ENCODE peak calls at places on chromosomes 16 and 17, in nine cellular contexts. One of them, this sample, is unnamed.

GRCh38 chr16:11016993-11017392 is 72.6 kb downstream of the CLEC16A start:
- DNase-seq in body of pancreas: peak
- DNase-seq in A549: peak
- DNase-seq in heart left ventricle: peak
- DNase-seq in right lobe of liver: no peak
- DNase-seq in prostate gland: peak
- DNase-seq in ovary: no peak
- DNase-seq in adrenal gland: peak
- DNase-seq in H1: no peak
- DNase-seq in this sample: no peak

GRCh38 chr17:79651266-79651665 is 40.4 kb upstream of the RBFOX3 start:
- DNase-seq in body of pancreas: no peak
- DNase-seq in A549: no peak
- DNase-seq in heart left ventricle: no peak
- DNase-seq in right lobe of liver: no peak
- DNase-seq in prostate gland: peak
- DNase-seq in ovary: no peak
- DNase-seq in adrenal gland: no peak
- DNase-seq in H1: peak
- DNase-seq in this sample: no peak

GRCh38 chr16:66487580-66488235 is 60.6 kb downstream of the BEAN1 start:
- DNase-seq in body of pancreas: peak
- DNase-seq in A549: no peak
- DNase-seq in heart left ventricle: no peak
- DNase-seq in right lobe of liver: peak
- DNase-seq in prostate gland: no peak
- DNase-seq in ovary: peak
- DNase-seq in adrenal gland: no peak
- DNase-seq in H1: no peak
- DNase-seq in this sample: peak

GRCh38 chr16:63982156-63982555 is 1139.7 kb downstream of the CDH11 start:
- DNase-seq in body of pancreas: no peak
- DNase-seq in A549: no peak
- DNase-seq in heart left ventricle: no peak
- DNase-seq in right lobe of liver: no peak
- DNase-seq in prostate gland: no peak
- DNase-seq in ovary: no peak
- DNase-seq in adrenal gland: no peak
- DNase-seq in H1: no peak
- DNase-seq in this sample: no peak

GRCh38 chr17:57080708-57081107 is 4.3 kb upstream of the AKAP1 start:
- DNase-seq in body of pancreas: no peak
- DNase-seq in A549: no peak
- DNase-seq in heart left ventricle: no peak
- DNase-seq in right lobe of liver: no peak
- DNase-seq in prostate gland: no peak
- DNase-seq in ovary: no peak
- DNase-seq in adrenal gland: no peak
- DNase-seq in H1: no peak
- DNase-seq in this sample: no peak

GRCh38 chr16:20903889-20904506 is 3.4 kb downstream of the LYRM1 start:
- DNase-seq in body of pancreas: no peak
- DNase-seq in A549: no peak
- DNase-seq in heart left ventricle: no peak
- DNase-seq in right lobe of liver: no peak
- DNase-seq in prostate gland: no peak
- DNase-seq in ovary: no peak
- DNase-seq in adrenal gland: no peak
- DNase-seq in H1: no peak
- DNase-seq in this sample: no peak

GRCh38 chr17:42585353-42585752 is 7.8 kb upstream of the PSMC3IP start:
- DNase-seq in body of pancreas: no peak
- DNase-seq in A549: no peak
- DNase-seq in heart left ventricle: no peak
- DNase-seq in right lobe of liver: no peak
- DNase-seq in prostate gland: no peak
- DNase-seq in ovary: no peak
- DNase-seq in adrenal gland: peak
- DNase-seq in H1: no peak
- DNase-seq in this sample: no peak

GRCh38 chr16:86609115-86609514 is 30.8 kb downstream of the FOXL1 start:
- DNase-seq in body of pancreas: no peak
- DNase-seq in A549: peak
- DNase-seq in heart left ventricle: no peak
- DNase-seq in right lobe of liver: no peak
- DNase-seq in prostate gland: no peak
- DNase-seq in ovary: no peak
- DNase-seq in adrenal gland: no peak
- DNase-seq in H1: no peak
- DNase-seq in this sample: no peak

GRCh38 chr17:79482719-79483118 is 128.1 kb downstream of the RBFOX3 start:
- DNase-seq in body of pancreas: no peak
- DNase-seq in A549: no peak
- DNase-seq in heart left ventricle: no peak
- DNase-seq in right lobe of liver: no peak
- DNase-seq in prostate gland: no peak
- DNase-seq in ovary: no peak
- DNase-seq in adrenal gland: no peak
- DNase-seq in H1: no peak
- DNase-seq in this sample: no peak

GRCh38 chr16:4172070-4172469 is 55.8 kb upstream of the ADCY9 start:
- DNase-seq in body of pancreas: no peak
- DNase-seq in A549: no peak
- DNase-seq in heart left ventricle: no peak
- DNase-seq in right lobe of liver: no peak
- DNase-seq in prostate gland: no peak
- DNase-seq in ovary: no peak
- DNase-seq in adrenal gland: no peak
- DNase-seq in H1: no peak
- DNase-seq in this sample: no peak

GRCh38 chr17:31488982-31489294 is 97.5 kb downstream of the RAB11FIP4 start:
- DNase-seq in body of pancreas: no peak
- DNase-seq in A549: no peak
- DNase-seq in heart left ventricle: no peak
- DNase-seq in right lobe of liver: no peak
- DNase-seq in prostate gland: no peak
- DNase-seq in ovary: no peak
- DNase-seq in adrenal gland: no peak
- DNase-seq in H1: no peak
- DNase-seq in this sample: no peak

GRCh38 chr17:31487648-31488263 is 96.3 kb downstream of the RAB11FIP4 start:
- DNase-seq in body of pancreas: peak
- DNase-seq in A549: peak
- DNase-seq in heart left ventricle: peak
- DNase-seq in right lobe of liver: peak
- DNase-seq in prostate gland: peak
- DNase-seq in ovary: peak
- DNase-seq in adrenal gland: peak
- DNase-seq in H1: peak
- DNase-seq in this sample: peak

GRCh38 chr17:31488264-31488981 is 96.9 kb downstream of the RAB11FIP4 start:
- DNase-seq in body of pancreas: peak
- DNase-seq in A549: no peak
- DNase-seq in heart left ventricle: no peak
- DNase-seq in right lobe of liver: peak
- DNase-seq in prostate gland: no peak
- DNase-seq in ovary: peak
- DNase-seq in adrenal gland: peak
- DNase-seq in H1: no peak
- DNase-seq in this sample: peak

GRCh38 chr17:31486351-31487062 is 95.0 kb downstream of the RAB11FIP4 start:
- DNase-seq in body of pancreas: peak
- DNase-seq in A549: no peak
- DNase-seq in heart left ventricle: no peak
- DNase-seq in right lobe of liver: peak
- DNase-seq in prostate gland: no peak
- DNase-seq in ovary: no peak
- DNase-seq in adrenal gland: no peak
- DNase-seq in H1: no peak
- DNase-seq in this sample: no peak

DNA sequence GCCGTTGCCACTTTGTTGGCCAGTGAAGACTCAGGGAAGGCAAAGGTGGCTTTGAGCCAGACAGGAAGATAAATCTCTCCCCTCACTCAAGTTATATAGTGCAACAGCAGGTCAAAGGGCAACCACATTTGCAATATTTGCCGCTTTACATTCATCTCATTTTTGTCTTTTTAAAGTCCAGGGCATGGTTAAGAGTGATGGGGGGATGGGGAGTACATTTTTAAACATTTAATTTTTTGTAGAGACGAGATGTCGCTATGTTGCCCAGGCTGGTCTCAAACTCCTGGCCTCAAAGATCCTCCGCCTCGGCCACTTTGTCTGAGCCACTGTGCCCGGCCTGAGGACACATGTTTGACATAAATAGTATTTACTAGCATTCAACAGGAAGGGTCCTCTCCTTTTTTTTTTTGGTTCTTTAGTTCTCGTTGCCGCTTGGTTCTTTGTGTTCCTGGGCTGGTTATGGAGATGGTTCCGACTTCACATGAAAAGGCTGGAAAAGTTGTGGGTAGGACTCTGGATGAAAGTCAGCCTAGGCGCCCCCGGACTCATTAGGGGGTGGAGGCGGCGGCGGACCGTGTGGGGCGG is 95.7 kb downstream of the RAB11FIP4 start:
- DNase-seq in body of pancreas: no peak
- DNase-seq in A549: no peak
- DNase-seq in heart left ventricle: no peak
- DNase-seq in right lobe of liver: no peak
- DNase-seq in prostate gland: no peak
- DNase-seq in ovary: no peak
- DNase-seq in adrenal gland: no peak
- DNase-seq in H1: no peak
- DNase-seq in this sample: no peak
- H3K4me3 ChIP-seq in body of pancreas: no peak
- H3K4me3 ChIP-seq in A549: peak
- H3K4me3 ChIP-seq in heart left ventricle: peak
- H3K4me3 ChIP-seq in right lobe of liver: peak
- H3K4me3 ChIP-seq in prostate gland: peak
- H3K4me3 ChIP-seq in ovary: peak
- H3K4me3 ChIP-seq in adrenal gland: peak
- H3K4me3 ChIP-seq in H1: peak
- H3K4me3 ChIP-seq in this sample: peak

GRCh38 chr17:8154608-8155152 is 2.5 kb upstream of the PER1 start:
- DNase-seq in body of pancreas: no peak
- DNase-seq in A549: no peak
- DNase-seq in heart left ventricle: no peak
- DNase-seq in right lobe of liver: no peak
- DNase-seq in prostate gland: no peak
- DNase-seq in ovary: no peak
- DNase-seq in adrenal gland: no peak
- DNase-seq in H1: no peak
- DNase-seq in this sample: no peak
- TF ChIP-seq POLR2A in body of pancreas: no peak
- TF ChIP-seq POLR2A in A549: no peak
- TF ChIP-seq POLR2A in heart left ventricle: no peak
- TF ChIP-seq POLR2A in right lobe of liver: no peak
- TF ChIP-seq POLR2A in prostate gland: no peak
- TF ChIP-seq POLR2A in ovary: peak
- TF ChIP-seq POLR2A in adrenal gland: peak
- TF ChIP-seq POLR2A in H1: peak
- TF ChIP-seq POLR2A in this sample: peak

GRCh38 chr16:53369921-53370320 is 64.3 kb upstream of the RBL2 start:
- DNase-seq in body of pancreas: no peak
- DNase-seq in A549: peak
- DNase-seq in heart left ventricle: no peak
- DNase-seq in right lobe of liver: no peak
- DNase-seq in prostate gland: no peak
- DNase-seq in ovary: no peak
- DNase-seq in adrenal gland: no peak
- DNase-seq in H1: no peak
- DNase-seq in this sample: no peak

GRCh38 chr16:53372942-53373871 is 61.1 kb upstream of the RBL2 start:
- DNase-seq in body of pancreas: peak
- DNase-seq in A549: peak
- DNase-seq in heart left ventricle: no peak
- DNase-seq in right lobe of liver: peak
- DNase-seq in prostate gland: peak
- DNase-seq in ovary: no peak
- DNase-seq in adrenal gland: no peak
- DNase-seq in H1: peak
- DNase-seq in this sample: peak

GRCh38 chr16:53370827-53371226 is 63.4 kb upstream of the RBL2 start:
- DNase-seq in body of pancreas: no peak
- DNase-seq in A549: no peak
- DNase-seq in heart left ventricle: no peak
- DNase-seq in right lobe of liver: no peak
- DNase-seq in prostate gland: no peak
- DNase-seq in ovary: no peak
- DNase-seq in adrenal gland: no peak
- DNase-seq in H1: no peak
- DNase-seq in this sample: no peak
- H3K27ac ChIP-seq in body of pancreas: no peak
- H3K27ac ChIP-seq in A549: no peak
- H3K27ac ChIP-seq in heart left ventricle: no peak
- H3K27ac ChIP-seq in right lobe of liver: no peak
- H3K27ac ChIP-seq in prostate gland: no peak
- H3K27ac ChIP-seq in ovary: no peak
- H3K27ac ChIP-seq in adrenal gland: no peak
- H3K27ac ChIP-seq in H1: no peak
- H3K27ac ChIP-seq in this sample: no peak

DNA sequence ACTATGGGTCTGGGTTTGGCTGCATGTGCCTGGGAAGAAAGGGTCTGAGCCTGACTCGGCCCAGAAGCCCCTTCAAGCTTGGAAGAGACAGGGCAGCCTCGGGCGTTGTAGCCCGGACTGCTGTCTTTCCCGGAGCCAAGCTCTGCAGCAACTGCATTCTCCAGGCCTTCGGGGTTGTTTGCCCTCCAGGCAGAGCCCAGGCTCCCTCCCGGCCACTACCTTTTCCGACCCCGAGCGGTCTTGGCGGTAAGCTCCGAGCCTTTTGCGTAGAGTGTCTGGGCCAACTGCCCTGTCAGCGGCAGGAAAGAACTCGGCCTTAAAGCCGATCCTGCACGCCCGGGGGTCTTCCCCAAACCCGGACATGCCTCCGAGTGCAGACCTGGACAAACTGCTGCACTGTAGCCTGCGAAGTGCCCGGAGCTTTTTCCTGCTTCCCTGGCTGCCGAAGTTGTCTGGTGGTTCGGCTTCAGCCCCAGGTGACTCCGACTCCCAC is 1.3 kb downstream of the LHX1 start:
- DNase-seq in body of pancreas: no peak
- DNase-seq in A549: no peak
- DNase-seq in heart left ventricle: no peak
- DNase-seq in right lobe of liver: no peak
- DNase-seq in prostate gland: no peak
- DNase-seq in ovary: no peak
- DNase-seq in adrenal gland: no peak
- DNase-seq in H1: no peak
- DNase-seq in this sample: no peak
- H3K4me3 ChIP-seq in body of pancreas: no peak
- H3K4me3 ChIP-seq in A549: no peak
- H3K4me3 ChIP-seq in heart left ventricle: no peak
- H3K4me3 ChIP-seq in right lobe of liver: no peak
- H3K4me3 ChIP-seq in prostate gland: no peak
- H3K4me3 ChIP-seq in ovary: no peak
- H3K4me3 ChIP-seq in adrenal gland: no peak
- H3K4me3 ChIP-seq in H1: peak
- H3K4me3 ChIP-seq in this sample: no peak

GRCh38 chr16:1912215-1912543 is 6.0 kb downstream of the HS3ST6 start:
- DNase-seq in body of pancreas: no peak
- DNase-seq in A549: no peak
- DNase-seq in heart left ventricle: no peak
- DNase-seq in right lobe of liver: no peak
- DNase-seq in prostate gland: no peak
- DNase-seq in ovary: no peak
- DNase-seq in adrenal gland: no peak
- DNase-seq in H1: no peak
- DNase-seq in this sample: no peak
- TF ChIP-seq POLR2A in body of pancreas: no peak
- TF ChIP-seq POLR2A in A549: no peak
- TF ChIP-seq POLR2A in heart left ventricle: no peak
- TF ChIP-seq POLR2A in right lobe of liver: no peak
- TF ChIP-seq POLR2A in prostate gland: no peak
- TF ChIP-seq POLR2A in ovary: no peak
- TF ChIP-seq POLR2A in adrenal gland: no peak
- TF ChIP-seq POLR2A in H1: no peak
- TF ChIP-seq POLR2A in this sample: no peak

This sample was measured in Peyer's patch.